ENCODE peak calls at places on chromosomes 4 and X, in six cellular contexts. M is spleen, X is breast epithelium, A is hepatocyte, T is tibial artery, N is psoas muscle. H is an unnamed sample. For H3K27me3, the result is how much of the 10 kb centered on the place peaks cover.

GRCh38 chrX:18900401-18900976 is 83.4 kb downstream of the PHKA2 start:
- DNase-seq in M (peak), X (no peak), A (no peak), T (no peak), N (no peak), H (no peak)

GRCh38 chr4:84279678-84280077 is 219.4 kb downstream of the NKX6-1 start:
- DNase-seq in M (no peak), X (no peak), A (no peak), T (no peak), N (no peak), H (peak)

GRCh38 chrX:130114141-130114561 is 3.9 kb upstream of the ELF4 start:
- DNase-seq in M (no peak), X (no peak), A (no peak), T (no peak), N (no peak), H (no peak)

GRCh38 chr4:115365185-115365584 is 251.8 kb upstream of the NDST4 start:
- DNase-seq in M (peak), X (no peak), A (no peak), T (no peak), N (no peak), H (no peak)

GRCh38 chr4:77385124-77385969 is 220.3 kb upstream of the CXCL13 start:
- DNase-seq in M (no peak), X (peak), A (peak), T (peak), N (peak), H (no peak)

GRCh38 chr4:35201403-35201802 is 1042.9 kb downstream of the ARAP2 start:
- DNase-seq in M (no peak), X (no peak), A (no peak), T (no peak), N (no peak), H (no peak)

GRCh38 chr4:65983062-65983461 is 312.8 kb upstream of the EPHA5 start:
- DNase-seq in M (no peak), X (no peak), A (no peak), T (no peak), N (no peak), H (no peak)

GRCh38 chr4:102217345-102217744 is 127.9 kb downstream of the SLC39A8 start:
- DNase-seq in M (no peak), X (no peak), A (no peak), T (no peak), N (no peak), H (no peak)

GRCh38 chr4:89111833-89112563 is 665 bp downstream of the TIGD2 start:
- DNase-seq in M (no peak), X (peak), A (peak), T (no peak), N (no peak), H (peak)

GRCh38 chr4:46270986-46271596 is 118.8 kb downstream of the GABRA2 start:
- DNase-seq in M (no peak), X (no peak), A (peak), T (no peak), N (no peak), H (no peak)

GRCh38 chrX:38142598-38142997 is 78.1 kb downstream of the SRPX start:
- DNase-seq in M (no peak), X (no peak), A (no peak), T (no peak), N (no peak), H (no peak)

GRCh38 chr4:26032142-26032541 is 118.1 kb downstream of the SMIM20 start:
- DNase-seq in M (no peak), X (no peak), A (no peak), T (no peak), N (no peak), H (peak)

GRCh38 chr4:8293131-8293975 is 23.8 kb downstream of the HTRA3 start:
- DNase-seq in M (peak), X (no peak), A (no peak), T (peak), N (peak), H (no peak)

GRCh38 chrX:48465336-48465933 is 4.6 kb downstream of the SLC38A5 start:
- DNase-seq in M (peak), X (no peak), A (no peak), T (no peak), N (no peak), H (peak)

GRCh38 chr4:7844247-7844991 is 95.2 kb downstream of the AFAP1 start:
- DNase-seq in M (no peak), X (no peak), A (peak), T (peak), N (peak), H (peak)

GRCh38 chr4:118273642-118274041 is 79.2 kb downstream of the PRSS12 start:
- DNase-seq in M (no peak), X (no peak), A (no peak), T (no peak), N (no peak), H (no peak)

GRCh38 chr4:10587697-10588096 is 96.9 kb downstream of the CLNK start:
- DNase-seq in M (peak), X (no peak), A (no peak), T (no peak), N (no peak), H (no peak)

GRCh38 chr4:5720157-5720850 is 9.3 kb downstream of the EVC start:
- DNase-seq in M (no peak), X (no peak), A (no peak), T (no peak), N (no peak), H (no peak)

GRCh38 chr4:63728480-63729177 is 680.6 kb downstream of the TECRL start:
- DNase-seq in M (no peak), X (no peak), A (no peak), T (no peak), N (no peak), H (no peak)

GRCh38 chr4:106893395-106893881 is 142.7 kb downstream of the DKK2 start:
- DNase-seq in M (peak), X (no peak), A (no peak), T (no peak), N (no peak), H (no peak)

GRCh38 chr4:153290134-153290533 is 54.4 kb upstream of the MND1 start:
- DNase-seq in M (no peak), X (no peak), A (no peak), T (no peak), N (no peak), H (no peak)

GRCh38 chrX:126272795-126273497 is 106.9 kb upstream of the DCAF12L2 start:
- DNase-seq in M (no peak), X (no peak), A (no peak), T (no peak), N (no peak), H (no peak)

GRCh38 chr4:15434086-15434485 is 6.3 kb downstream of the C1QTNF7 start:
- DNase-seq in M (no peak), X (no peak), A (no peak), T (no peak), N (no peak), H (no peak)

GRCh38 chr4:25160714-25161598 is 707 bp upstream of the SEPSECS start:
- DNase-seq in M (no peak), X (no peak), A (peak), T (no peak), N (no peak), H (no peak)

GRCh38 chr4:103934178-103934789 is 214.5 kb upstream of the TACR3 start:
- DNase-seq in M (no peak), X (no peak), A (peak), T (no peak), N (no peak), H (no peak)

GRCh38 chrX:48786341-48786800 is at the start of gene GATA1:
- DNase-seq in M (no peak), X (no peak), A (no peak), T (no peak), N (no peak), H (no peak)

GRCh38 chrX:100447563-100448397 is 37.7 kb upstream of the PCDH19 start:
- DNase-seq in M (no peak), X (no peak), A (peak), T (no peak), N (peak), H (no peak)

GRCh38 chr4:160299177-160299576 is 1196.3 kb downstream of the RAPGEF2 start:
- DNase-seq in M (no peak), X (no peak), A (no peak), T (no peak), N (no peak), H (no peak)

GRCh38 chr4:58825278-58825677 is 1715.1 kb upstream of the IGFBP7 start:
- DNase-seq in M (no peak), X (no peak), A (no peak), T (no peak), N (no peak), H (no peak)

GRCh38 chr4:1379801-1380331 is 26.4 kb downstream of the NKX1-1 start:
- DNase-seq in M (peak), X (no peak), A (no peak), T (no peak), N (no peak), H (no peak)

GRCh38 chr4:1378559-1379231 is 27.5 kb downstream of the NKX1-1 start:
- DNase-seq in M (peak), X (no peak), A (no peak), T (peak), N (peak), H (no peak)

GRCh38 chr4:1380368-1381151 is 25.7 kb downstream of the NKX1-1 start:
- DNase-seq in M (peak), X (no peak), A (no peak), T (peak), N (peak), H (no peak)

GRCh38 chr4:1377606-1378261 is 28.5 kb downstream of the NKX1-1 start:
- DNase-seq in M (peak), X (no peak), A (no peak), T (peak), N (peak), H (no peak)

DNA sequence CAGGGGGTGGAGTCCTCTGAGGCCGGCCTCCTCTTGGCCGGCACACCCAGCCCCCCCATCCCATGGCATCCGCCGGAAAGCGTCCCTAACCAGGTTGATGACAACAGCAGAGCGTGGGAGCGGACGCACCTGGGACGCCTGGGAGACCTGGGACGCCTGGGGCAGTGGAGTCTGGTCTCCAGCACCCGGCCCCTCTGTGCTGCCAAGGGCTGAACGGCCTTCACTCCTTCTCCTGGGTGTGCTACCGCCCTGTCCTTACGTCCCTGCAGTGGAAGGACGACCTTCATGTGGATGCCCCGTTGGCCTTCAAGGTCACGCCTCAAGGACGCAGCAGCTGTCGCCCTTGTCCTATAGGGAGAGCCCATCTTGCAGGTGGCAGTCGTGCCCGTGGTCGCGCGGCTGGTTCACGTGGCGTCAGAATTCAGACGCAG is 26.9 kb downstream of the NKX1-1 start:
- DNase-seq in M (peak), X (no peak), A (no peak), T (peak), N (peak), H (no peak)
- H3K4me3 ChIP-seq in M (no peak), X (no peak), A (no peak), T (no peak), N (no peak), H (no peak)

GRCh38 chr4:168724243-168724642 is 227.4 kb downstream of the PALLD start:
- DNase-seq in M (no peak), X (no peak), A (no peak), T (no peak), N (no peak), H (no peak)

GRCh38 chr4:168722391-168722790 is 225.5 kb downstream of the PALLD start:
- DNase-seq in M (no peak), X (no peak), A (no peak), T (no peak), N (no peak), H (no peak)

GRCh38 chr4:168724960-168725359 is 228.1 kb downstream of the PALLD start:
- DNase-seq in M (no peak), X (no peak), A (no peak), T (no peak), N (no peak), H (peak)

GRCh38 chr4:168723020-168723419 is 226.2 kb downstream of the PALLD start:
- DNase-seq in M (no peak), X (no peak), A (no peak), T (no peak), N (no peak), H (peak)

DNA sequence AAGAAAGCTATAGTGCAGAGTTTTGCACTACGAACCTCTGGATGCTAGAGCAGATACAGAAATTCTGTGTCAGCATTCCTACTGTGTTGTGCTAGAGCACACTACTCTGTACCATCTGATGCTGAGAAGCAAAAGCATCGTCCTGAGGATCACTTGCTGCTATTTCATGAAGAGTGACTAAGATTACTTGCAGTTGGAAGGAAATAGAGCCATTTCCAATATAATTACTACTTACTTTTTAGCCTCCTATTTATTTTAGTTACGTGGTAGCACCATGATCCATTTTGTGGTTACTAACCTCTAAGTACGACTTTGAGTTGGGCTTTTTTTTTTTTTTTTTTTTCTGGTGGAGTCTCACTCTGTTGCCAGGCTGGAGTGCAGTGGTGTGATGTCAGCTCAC is 226.7 kb downstream of the PALLD start:
- DNase-seq in M (no peak), X (no peak), A (no peak), T (no peak), N (no peak), H (no peak)
- TF ChIP-seq CTCF in M (no peak), X (no peak), A (no peak), T (no peak), N (no peak), H (no peak)

GRCh38 chr4:173584506-173584905 is 54.5 kb upstream of the HAND2 start:
- DNase-seq in M (no peak), X (no peak), A (no peak), T (no peak), N (no peak), H (no peak)
- H3K27me3 ChIP-seq in M (under half), X (under half), A (under half), T (under half), N (under half), H (under half)

GRCh38 chr4:184807261-184807660 is 18.5 kb downstream of the ACSL1 start:
- DNase-seq in M (no peak), X (no peak), A (no peak), T (peak), N (no peak), H (no peak)

GRCh38 chr4:184806246-184806550 is 19.6 kb downstream of the ACSL1 start:
- DNase-seq in M (no peak), X (no peak), A (no peak), T (peak), N (no peak), H (no peak)

GRCh38 chr4:184804621-184805020 is 21.1 kb downstream of the ACSL1 start:
- DNase-seq in M (no peak), X (no peak), A (no peak), T (no peak), N (no peak), H (no peak)

GRCh38 chr4:184806711-184807110 is 19.1 kb downstream of the ACSL1 start:
- DNase-seq in M (no peak), X (no peak), A (no peak), T (no peak), N (no peak), H (no peak)

GRCh38 chr4:184805462-184806245 is 20.1 kb downstream of the ACSL1 start:
- DNase-seq in M (peak), X (peak), A (peak), T (peak), N (peak), H (no peak)
- H3K4me3 ChIP-seq in M (no peak), X (peak), A (no peak), T (no peak), N (peak), H (no peak)

GRCh38 chr4:169234137-169234855 is 36.5 kb downstream of the SH3RF1 start:
- DNase-seq in M (no peak), X (no peak), A (no peak), T (no peak), N (no peak), H (no peak)
- TF ChIP-seq CTCF in M (no peak), X (no peak), A (no peak), T (no peak), N (no peak), H (no peak)

DNA sequence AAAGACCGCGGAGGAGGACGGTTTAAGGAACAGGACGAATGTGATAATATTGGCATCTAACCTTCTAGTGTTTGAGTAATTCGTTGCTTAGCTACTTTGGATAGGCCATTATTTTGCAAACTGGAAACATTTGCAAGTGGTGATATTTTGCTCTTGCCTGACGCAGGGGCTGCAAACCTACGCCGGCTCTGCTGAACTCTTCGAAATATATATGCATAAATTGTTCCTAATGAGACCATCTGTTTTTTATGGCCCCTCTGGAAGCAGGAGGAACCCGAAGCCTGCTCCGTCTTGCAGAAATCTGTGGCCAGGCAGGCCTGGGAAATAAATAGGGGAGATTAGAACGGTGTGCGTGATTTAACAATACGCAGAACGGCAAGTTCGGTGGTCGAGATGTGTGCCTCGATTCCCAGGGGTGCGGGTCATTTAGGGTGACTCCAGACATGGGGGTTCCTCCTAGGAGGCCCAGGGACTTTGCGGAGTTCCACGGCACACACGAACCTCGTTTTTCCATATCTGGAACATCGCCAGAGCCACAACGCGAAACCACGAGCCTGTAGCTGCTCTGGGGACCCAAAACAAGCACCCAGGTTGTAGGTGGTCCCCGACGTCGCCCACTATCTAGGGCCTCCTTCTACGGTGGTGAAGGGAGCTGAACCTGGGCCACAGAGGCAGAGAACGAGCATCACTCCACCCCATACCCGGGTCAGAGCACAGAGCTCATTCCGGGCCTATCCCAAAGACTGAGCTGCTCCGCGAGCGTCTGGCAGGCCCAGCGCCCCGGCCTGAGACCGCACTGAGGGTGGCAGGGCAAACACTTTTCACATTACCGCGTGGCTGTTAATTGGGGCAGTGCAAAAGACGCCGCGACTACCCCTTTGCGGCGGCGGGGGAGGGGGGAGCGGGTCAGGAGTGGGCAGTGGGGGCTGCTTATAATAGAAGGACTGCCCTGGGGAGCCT is 89.7 kb downstream of the BCOR start:
- DNase-seq in M (no peak), X (no peak), A (no peak), T (no peak), N (no peak), H (no peak)
- H3K27me3 ChIP-seq in M (half or more), X (half or more), A (half or more), T (under half), N (under half), H (under half)

DNA sequence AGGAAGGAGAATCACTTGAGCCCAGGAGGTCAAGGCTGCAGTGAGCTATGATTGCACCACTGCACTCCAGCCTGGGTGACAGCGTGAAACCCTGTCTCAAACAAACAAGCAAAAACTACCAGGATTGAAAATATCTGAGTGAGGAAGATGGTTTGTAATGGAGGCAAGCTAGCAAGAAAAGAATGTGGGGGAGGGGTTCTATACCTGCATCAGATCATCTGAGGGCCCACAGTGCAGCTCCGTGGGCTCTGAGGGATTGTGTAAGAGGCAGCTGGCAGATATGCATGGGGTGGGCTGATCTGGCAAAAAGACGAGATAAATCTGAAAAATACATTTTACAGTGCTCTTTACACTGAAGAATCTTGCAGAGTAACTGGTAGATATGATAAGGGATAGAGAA is 28.9 kb upstream of the CHRNA9 start:
- DNase-seq in M (no peak), X (no peak), A (no peak), T (peak), N (no peak), H (no peak)
- H3K4me3 ChIP-seq in M (no peak), X (no peak), A (no peak), T (no peak), N (no peak), H (no peak)

H was measured in BJ.